ENCODE peak calls at places on chromosomes 16 and 17, in four cellular contexts. One of them, this sample, is unnamed.

GRCh38 chr16:31404353-31405064 is 11.4 kb downstream of the ITGAD start:
- DNase-seq in A549: peak; percentile 81
- DNase-seq in breast epithelium: no peak
- DNase-seq in adrenal gland: no peak
- DNase-seq in this sample: no peak

GRCh38 chr17:81012574-81013447 is 21.2 kb downstream of the CHMP6 start:
- DNase-seq in A549: no peak
- DNase-seq in breast epithelium: no peak
- DNase-seq in adrenal gland: no peak
- DNase-seq in this sample: no peak

GRCh38 chr17:9860851-9861250 is 35.1 kb downstream of the GLP2R start:
- DNase-seq in A549: no peak
- DNase-seq in adrenal gland: no peak
- DNase-seq in breast epithelium: no peak
- DNase-seq in this sample: no peak

GRCh38 chr17:44321246-44322120 is 3.1 kb downstream of the SLC25A39 start:
- DNase-seq in breast epithelium: no peak
- DNase-seq in A549: no peak
- DNase-seq in adrenal gland: no peak
- DNase-seq in this sample: no peak

GRCh38 chr16:50712568-50712914 is 19.1 kb downstream of the NOD2 start:
- DNase-seq in breast epithelium: no peak
- DNase-seq in A549: no peak
- DNase-seq in adrenal gland: no peak
- DNase-seq in this sample: no peak

GRCh38 chr16:4067262-4068001 is 48.8 kb downstream of the ADCY9 start:
- DNase-seq in A549: no peak
- DNase-seq in adrenal gland: peak; percentile 17
- DNase-seq in breast epithelium: no peak
- DNase-seq in this sample: no peak

GRCh38 chr17:76197911-76198310 is 42.4 kb downstream of the RNF157 start:
- DNase-seq in A549: no peak
- DNase-seq in breast epithelium: no peak
- DNase-seq in adrenal gland: no peak
- DNase-seq in this sample: no peak

GRCh38 chr17:79695293-79696158 is 35.2 kb upstream of the ENPP7 start:
- DNase-seq in breast epithelium: peak; percentile 29
- DNase-seq in adrenal gland: no peak
- DNase-seq in A549: no peak
- DNase-seq in this sample: no peak

GRCh38 chr17:61456688-61457225 is 4.5 kb downstream of the TBX4 start:
- DNase-seq in A549: no peak
- DNase-seq in breast epithelium: peak; percentile 11
- DNase-seq in adrenal gland: peak; percentile 31
- DNase-seq in this sample: no peak

GRCh38 chr17:68533887-68534700 is 21.9 kb downstream of the PRKAR1A start:
- DNase-seq in A549: peak; percentile 39
- DNase-seq in breast epithelium: no peak
- DNase-seq in adrenal gland: no peak
- DNase-seq in this sample: no peak

GRCh38 chr17:78365561-78366108 is 5.8 kb upstream of the SOCS3 start:
- DNase-seq in A549: no peak
- DNase-seq in adrenal gland: no peak
- DNase-seq in breast epithelium: peak; percentile 70
- DNase-seq in this sample: no peak

GRCh38 chr17:364308-364707 is 11.7 kb upstream of the RPH3AL start:
- DNase-seq in adrenal gland: no peak
- DNase-seq in breast epithelium: no peak
- DNase-seq in A549: no peak
- DNase-seq in this sample: no peak

GRCh38 chr16:27549607-27549856 is 181 bp downstream of the GTF3C1 start:
- DNase-seq in breast epithelium: no peak
- DNase-seq in A549: no peak
- DNase-seq in adrenal gland: no peak
- DNase-seq in this sample: no peak

GRCh38 chr16:89332248-89333245 is 115.0 kb downstream of the ZNF778 start:
- DNase-seq in A549: no peak
- DNase-seq in breast epithelium: no peak
- DNase-seq in adrenal gland: peak; percentile 48
- DNase-seq in this sample: no peak

GRCh38 chr17:78276499-78276898 is 45.1 kb downstream of the TMEM235 start:
- DNase-seq in breast epithelium: no peak
- DNase-seq in A549: no peak
- DNase-seq in adrenal gland: no peak
- DNase-seq in this sample: no peak

GRCh38 chr17:43021739-43022512 is at the start of gene VAT1:
- DNase-seq in adrenal gland: peak; percentile 86
- DNase-seq in A549: peak; percentile 83
- DNase-seq in breast epithelium: peak; percentile 66
- DNase-seq in this sample: peak; percentile 81

GRCh38 chr17:1779571-1780074 is 17.8 kb downstream of the SERPINF1 start:
- DNase-seq in adrenal gland: peak; percentile 87
- DNase-seq in breast epithelium: peak; percentile 94
- DNase-seq in A549: no peak
- DNase-seq in this sample: no peak

GRCh38 chr17:253091-253846 is 71.8 kb upstream of the DOC2B start:
- DNase-seq in breast epithelium: no peak
- DNase-seq in adrenal gland: peak; percentile 50
- DNase-seq in A549: no peak
- DNase-seq in this sample: no peak

GRCh38 chr16:82031116-82032084 is 3.7 kb upstream of the HSD17B2 start:
- DNase-seq in adrenal gland: no peak
- DNase-seq in breast epithelium: no peak
- DNase-seq in A549: peak; percentile 64
- DNase-seq in this sample: peak; percentile 6

GRCh38 chr16:3643095-3643730 is 11.3 kb upstream of the DNASE1 start:
- DNase-seq in A549: no peak
- DNase-seq in adrenal gland: peak; percentile 39
- DNase-seq in breast epithelium: no peak
- DNase-seq in this sample: no peak

GRCh38 chr17:58005031-58005727 is 1.9 kb downstream of the SRSF1 start:
- DNase-seq in breast epithelium: no peak
- DNase-seq in adrenal gland: no peak
- DNase-seq in A549: peak; percentile 57
- DNase-seq in this sample: peak; percentile 31

GRCh38 chr17:7186241-7186640 is 7.1 kb upstream of the ASGR1 start:
- DNase-seq in adrenal gland: no peak
- DNase-seq in breast epithelium: no peak
- DNase-seq in A549: peak; percentile 53
- DNase-seq in this sample: peak; percentile 36

GRCh38 chr17:39598635-39599005 is 9.1 kb downstream of the NEUROD2 start:
- DNase-seq in adrenal gland: no peak
- DNase-seq in A549: no peak
- DNase-seq in breast epithelium: no peak
- DNase-seq in this sample: no peak

GRCh38 chr17:38663964-38664644 is 10.7 kb downstream of the EPOP start:
- DNase-seq in A549: no peak
- DNase-seq in adrenal gland: no peak
- DNase-seq in breast epithelium: no peak
- DNase-seq in this sample: no peak

GRCh38 chr17:19271751-19272357 is 34.7 kb downstream of the EPN2 start:
- DNase-seq in A549: no peak
- DNase-seq in adrenal gland: no peak
- DNase-seq in breast epithelium: no peak
- DNase-seq in this sample: no peak

GRCh38 chr16:14111713-14112538 is 40.8 kb downstream of the MRTFB start:
- DNase-seq in adrenal gland: peak; percentile 71
- DNase-seq in breast epithelium: peak; percentile 61
- DNase-seq in A549: no peak
- DNase-seq in this sample: no peak

GRCh38 chr16:7268182-7268581 is 64.5 kb upstream of the RBFOX1 start:
- DNase-seq in A549: peak; percentile 38
- DNase-seq in adrenal gland: peak; percentile 52
- DNase-seq in breast epithelium: no peak
- DNase-seq in this sample: peak; percentile 6

GRCh38 chr16:56277040-56277439 is 85.8 kb downstream of the GNAO1 start:
- DNase-seq in breast epithelium: no peak
- DNase-seq in A549: peak; percentile 16
- DNase-seq in adrenal gland: no peak
- DNase-seq in this sample: no peak

GRCh38 chr16:14509055-14509454 is 121.0 kb downstream of the PARN start:
- DNase-seq in adrenal gland: no peak
- DNase-seq in A549: peak; percentile 86
- DNase-seq in breast epithelium: no peak
- DNase-seq in this sample: peak; percentile 86

GRCh38 chr17:39738568-39738901 is 797 bp downstream of the GRB7 start:
- DNase-seq in adrenal gland: no peak
- DNase-seq in A549: peak; percentile 71
- DNase-seq in breast epithelium: peak; percentile 76
- DNase-seq in this sample: no peak

GRCh38 chr16:51524555-51525373 is 373.7 kb upstream of the SALL1 start:
- DNase-seq in A549: peak; percentile 59
- DNase-seq in breast epithelium: no peak
- DNase-seq in adrenal gland: no peak
- DNase-seq in this sample: no peak

GRCh38 chr17:82020874-82021727 is 1.6 kb downstream of the CENPX start:
- DNase-seq in adrenal gland: peak; percentile 92
- DNase-seq in A549: peak; percentile 90
- DNase-seq in breast epithelium: peak; percentile 71
- DNase-seq in this sample: peak; percentile 67
- TF ChIP-seq POLR2A in adrenal gland: no peak
- TF ChIP-seq POLR2A in A549: no peak
- TF ChIP-seq POLR2A in breast epithelium: no peak
- TF ChIP-seq POLR2A in this sample: no peak

GRCh38 chr17:28318759-28319660 is at the start of gene TMEM97:
- DNase-seq in breast epithelium: peak; percentile 96
- DNase-seq in adrenal gland: peak; percentile 99
- DNase-seq in A549: peak; percentile 98
- DNase-seq in this sample: peak; percentile 98
- TF ChIP-seq POLR2A in breast epithelium: no peak
- TF ChIP-seq POLR2A in adrenal gland: peak; percentile 20
- TF ChIP-seq POLR2A in A549: peak; percentile 80
- TF ChIP-seq POLR2A in this sample: peak; percentile 86

DNA sequence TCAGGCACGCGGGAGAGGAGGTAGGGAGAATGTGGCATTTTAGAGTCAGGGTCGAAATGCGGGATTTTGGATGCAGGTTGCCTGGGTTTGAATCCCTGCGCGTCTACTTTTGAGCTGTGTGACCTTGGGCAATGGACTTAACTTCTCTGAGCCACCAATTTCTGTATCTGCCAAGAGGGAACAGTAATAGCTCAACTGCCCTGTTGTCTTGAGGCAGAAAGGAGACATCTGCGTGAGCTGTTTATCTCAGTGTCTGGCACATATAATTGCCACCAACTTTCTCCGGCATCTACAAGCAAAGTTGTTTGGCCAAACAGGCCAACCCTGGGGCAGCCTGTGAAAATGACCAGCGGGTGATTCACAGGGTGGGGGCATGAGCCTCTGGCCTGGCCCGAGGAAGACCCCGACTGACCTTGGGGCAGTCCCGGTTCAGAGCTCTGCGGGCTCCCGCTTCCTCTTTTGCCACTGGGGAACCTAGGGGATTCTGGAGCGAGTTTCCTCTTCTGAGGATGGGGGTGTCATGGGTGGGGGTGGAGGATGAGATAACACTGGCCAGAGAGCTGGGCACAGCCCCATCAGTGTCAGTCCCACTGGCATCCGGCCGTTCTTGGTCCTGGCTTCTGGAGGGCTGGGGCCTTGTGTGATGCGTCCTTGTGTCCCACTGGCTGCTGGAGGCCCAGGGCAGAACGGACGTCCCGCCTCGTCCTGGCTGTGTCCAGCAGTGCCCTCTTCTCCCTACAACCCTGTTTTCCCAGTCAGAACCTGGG is 1.3 kb downstream of the SNN start:
- DNase-seq in A549: no peak
- DNase-seq in breast epithelium: peak; percentile 50
- DNase-seq in adrenal gland: peak; percentile 89
- DNase-seq in this sample: peak; percentile 22
- TF ChIP-seq POLR2A in A549: no peak
- TF ChIP-seq POLR2A in breast epithelium: no peak
- TF ChIP-seq POLR2A in adrenal gland: no peak
- TF ChIP-seq POLR2A in this sample: no peak

GRCh38 chr16:23676924-23677480 is 1.7 kb upstream of the PLK1 start:
- DNase-seq in adrenal gland: no peak
- DNase-seq in breast epithelium: no peak
- DNase-seq in A549: no peak
- DNase-seq in this sample: no peak

GRCh38 chr16:23682181-23682580 is 3.5 kb downstream of the PLK1 start:
- DNase-seq in breast epithelium: no peak
- DNase-seq in adrenal gland: no peak
- DNase-seq in A549: no peak
- DNase-seq in this sample: no peak

GRCh38 chr16:23679986-23680336 is 1.3 kb downstream of the PLK1 start:
- DNase-seq in adrenal gland: no peak
- DNase-seq in breast epithelium: no peak
- DNase-seq in A549: no peak
- DNase-seq in this sample: no peak

GRCh38 chr16:23678430-23679273 is at the start of gene PLK1:
- DNase-seq in A549: peak; percentile 88
- DNase-seq in adrenal gland: peak; percentile 83
- DNase-seq in breast epithelium: peak; percentile 39
- DNase-seq in this sample: peak; percentile 91

GRCh38 chr16:23679274-23679985 is 741 bp downstream of the PLK1 start:
- DNase-seq in adrenal gland: no peak
- DNase-seq in A549: peak; percentile 48
- DNase-seq in breast epithelium: no peak
- DNase-seq in this sample: peak; percentile 78
- TF ChIP-seq POLR2A in adrenal gland: no peak
- TF ChIP-seq POLR2A in A549: no peak
- TF ChIP-seq POLR2A in breast epithelium: no peak
- TF ChIP-seq POLR2A in this sample: no peak

DNA sequence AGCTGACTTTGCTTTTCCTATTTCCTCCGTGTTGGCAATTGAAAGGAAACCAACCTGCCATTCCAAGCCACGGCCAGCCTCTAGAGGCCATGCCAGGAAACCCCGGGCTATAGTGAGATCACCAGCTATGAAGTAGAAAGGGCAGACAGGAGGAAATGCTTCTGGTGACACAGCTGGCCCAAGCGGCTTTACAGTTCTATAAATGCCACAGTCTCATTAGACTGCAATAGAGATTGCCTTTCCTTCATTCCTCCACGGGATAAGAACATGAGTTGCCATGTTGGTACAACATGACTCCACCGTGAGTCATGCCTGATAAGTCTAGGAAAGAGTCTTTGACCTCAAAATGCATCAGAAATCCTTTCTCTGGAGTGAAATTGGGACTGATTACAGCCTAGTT is 384.9 kb downstream of the GRIN2A start:
- DNase-seq in breast epithelium: no peak
- DNase-seq in A549: peak; percentile 13
- DNase-seq in adrenal gland: no peak
- DNase-seq in this sample: no peak
- TF ChIP-seq POLR2A in breast epithelium: no peak
- TF ChIP-seq POLR2A in A549: no peak
- TF ChIP-seq POLR2A in adrenal gland: no peak
- TF ChIP-seq POLR2A in this sample: no peak

GRCh38 chr16:70294385-70295029 is 4.5 kb upstream of the DDX19B start:
- DNase-seq in A549: no peak
- DNase-seq in breast epithelium: no peak
- DNase-seq in adrenal gland: no peak
- DNase-seq in this sample: peak; percentile 6

GRCh38 chr16:70290949-70291519 is 1.7 kb upstream of the AARS1 start:
- DNase-seq in adrenal gland: no peak
- DNase-seq in breast epithelium: no peak
- DNase-seq in A549: no peak
- DNase-seq in this sample: peak; percentile 40

GRCh38 chr16:70289229-70290098 is at the start of gene AARS1:
- DNase-seq in breast epithelium: peak; percentile 98
- DNase-seq in adrenal gland: peak; percentile 99
- DNase-seq in A549: peak; percentile 100
- DNase-seq in this sample: peak; percentile 100
- TF ChIP-seq POLR2A in breast epithelium: peak; percentile 87
- TF ChIP-seq POLR2A in adrenal gland: peak; percentile 96
- TF ChIP-seq POLR2A in A549: peak; percentile 90
- TF ChIP-seq POLR2A in this sample: peak; percentile 98